ENCODE peak calls at places on chromosome 15, in ten cellular contexts. One of them, this sample, is unnamed.

GRCh38 chr15:98657721-98658120 is 9.4 kb downstream of the IGF1R start:
- DNase-seq in left colon: no peak
- DNase-seq in C1 segment of cervical spinal cord: no peak
- DNase-seq in HCT116: no peak
- DNase-seq in HCEC 1CT: peak
- DNase-seq in stimulated activated CD4-positive, alpha-beta T cell treated with anti-CD3 and anti-CD28 coated beads, Interleukin-4, amount 100 ng/mL, for 1 hour: no peak
- DNase-seq in Right ventricle myocardium superior: no peak
- DNase-seq in fibroblast of lung: no peak
- DNase-seq in cardiac muscle cell: no peak
- DNase-seq in activated T-cell treated with anti-CD3 and anti-CD28 coated beads for 4 hours: no peak
- DNase-seq in this sample: peak

GRCh38 chr15:74108111-74108510 is 22.3 kb upstream of the ISLR2 start:
- DNase-seq in left colon: no peak
- DNase-seq in C1 segment of cervical spinal cord: no peak
- DNase-seq in HCT116: no peak
- DNase-seq in HCEC 1CT: no peak
- DNase-seq in stimulated activated CD4-positive, alpha-beta T cell treated with anti-CD3 and anti-CD28 coated beads, Interleukin-4, amount 100 ng/mL, for 1 hour: no peak
- DNase-seq in Right ventricle myocardium superior: no peak
- DNase-seq in fibroblast of lung: no peak
- DNase-seq in cardiac muscle cell: no peak
- DNase-seq in activated T-cell treated with anti-CD3 and anti-CD28 coated beads for 4 hours: no peak
- DNase-seq in this sample: no peak

GRCh38 chr15:81265256-81265943 is 58.5 kb downstream of the STARD5 start:
- DNase-seq in left colon: no peak
- DNase-seq in C1 segment of cervical spinal cord: no peak
- DNase-seq in HCT116: no peak
- DNase-seq in HCEC 1CT: no peak
- DNase-seq in stimulated activated CD4-positive, alpha-beta T cell treated with anti-CD3 and anti-CD28 coated beads, Interleukin-4, amount 100 ng/mL, for 1 hour: no peak
- DNase-seq in Right ventricle myocardium superior: no peak
- DNase-seq in fibroblast of lung: no peak
- DNase-seq in cardiac muscle cell: no peak
- DNase-seq in activated T-cell treated with anti-CD3 and anti-CD28 coated beads for 4 hours: no peak
- DNase-seq in this sample: no peak

GRCh38 chr15:88378259-88378658 is 88.9 kb downstream of the MRPL46 start:
- DNase-seq in left colon: no peak
- DNase-seq in C1 segment of cervical spinal cord: no peak
- DNase-seq in HCT116: no peak
- DNase-seq in HCEC 1CT: no peak
- DNase-seq in stimulated activated CD4-positive, alpha-beta T cell treated with anti-CD3 and anti-CD28 coated beads, Interleukin-4, amount 100 ng/mL, for 1 hour: no peak
- DNase-seq in Right ventricle myocardium superior: no peak
- DNase-seq in fibroblast of lung: no peak
- DNase-seq in cardiac muscle cell: no peak
- DNase-seq in activated T-cell treated with anti-CD3 and anti-CD28 coated beads for 4 hours: no peak
- DNase-seq in this sample: no peak

GRCh38 chr15:90315276-90315982 is 36.7 kb upstream of the ZNF774 start:
- DNase-seq in left colon: peak
- DNase-seq in C1 segment of cervical spinal cord: no peak
- DNase-seq in HCT116: no peak
- DNase-seq in HCEC 1CT: peak
- DNase-seq in stimulated activated CD4-positive, alpha-beta T cell treated with anti-CD3 and anti-CD28 coated beads, Interleukin-4, amount 100 ng/mL, for 1 hour: no peak
- DNase-seq in Right ventricle myocardium superior: peak
- DNase-seq in fibroblast of lung: peak
- DNase-seq in cardiac muscle cell: no peak
- DNase-seq in activated T-cell treated with anti-CD3 and anti-CD28 coated beads for 4 hours: no peak
- DNase-seq in this sample: no peak

GRCh38 chr15:83656192-83656591 is 2.3 kb downstream of the ADAMTSL3 start:
- DNase-seq in left colon: no peak
- DNase-seq in C1 segment of cervical spinal cord: no peak
- DNase-seq in HCT116: no peak
- DNase-seq in HCEC 1CT: no peak
- DNase-seq in stimulated activated CD4-positive, alpha-beta T cell treated with anti-CD3 and anti-CD28 coated beads, Interleukin-4, amount 100 ng/mL, for 1 hour: no peak
- DNase-seq in Right ventricle myocardium superior: no peak
- DNase-seq in fibroblast of lung: no peak
- DNase-seq in cardiac muscle cell: no peak
- DNase-seq in activated T-cell treated with anti-CD3 and anti-CD28 coated beads for 4 hours: no peak
- DNase-seq in this sample: no peak

GRCh38 chr15:52922871-52923270 is 132.7 kb upstream of the ONECUT1 start:
- DNase-seq in left colon: no peak
- DNase-seq in C1 segment of cervical spinal cord: no peak
- DNase-seq in HCT116: no peak
- DNase-seq in HCEC 1CT: no peak
- DNase-seq in stimulated activated CD4-positive, alpha-beta T cell treated with anti-CD3 and anti-CD28 coated beads, Interleukin-4, amount 100 ng/mL, for 1 hour: no peak
- DNase-seq in Right ventricle myocardium superior: no peak
- DNase-seq in fibroblast of lung: no peak
- DNase-seq in cardiac muscle cell: no peak
- DNase-seq in activated T-cell treated with anti-CD3 and anti-CD28 coated beads for 4 hours: no peak
- DNase-seq in this sample: no peak

GRCh38 chr15:25089577-25089976 is 134.8 kb downstream of the SNRPN start:
- DNase-seq in left colon: no peak
- DNase-seq in C1 segment of cervical spinal cord: no peak
- DNase-seq in HCT116: no peak
- DNase-seq in HCEC 1CT: no peak
- DNase-seq in stimulated activated CD4-positive, alpha-beta T cell treated with anti-CD3 and anti-CD28 coated beads, Interleukin-4, amount 100 ng/mL, for 1 hour: no peak
- DNase-seq in Right ventricle myocardium superior: no peak
- DNase-seq in fibroblast of lung: no peak
- DNase-seq in cardiac muscle cell: no peak
- DNase-seq in activated T-cell treated with anti-CD3 and anti-CD28 coated beads for 4 hours: no peak
- DNase-seq in this sample: no peak

GRCh38 chr15:64089553-64090280 is 3.9 kb downstream of the CIAO2A start:
- DNase-seq in left colon: no peak
- DNase-seq in C1 segment of cervical spinal cord: no peak
- DNase-seq in HCT116: no peak
- DNase-seq in HCEC 1CT: no peak
- DNase-seq in stimulated activated CD4-positive, alpha-beta T cell treated with anti-CD3 and anti-CD28 coated beads, Interleukin-4, amount 100 ng/mL, for 1 hour: no peak
- DNase-seq in Right ventricle myocardium superior: no peak
- DNase-seq in fibroblast of lung: no peak
- DNase-seq in cardiac muscle cell: no peak
- DNase-seq in activated T-cell treated with anti-CD3 and anti-CD28 coated beads for 4 hours: no peak
- DNase-seq in this sample: no peak

GRCh38 chr15:99487337-99487730 is 78.5 kb upstream of the MEF2A start:
- DNase-seq in left colon: no peak
- DNase-seq in C1 segment of cervical spinal cord: no peak
- DNase-seq in HCT116: no peak
- DNase-seq in HCEC 1CT: no peak
- DNase-seq in stimulated activated CD4-positive, alpha-beta T cell treated with anti-CD3 and anti-CD28 coated beads, Interleukin-4, amount 100 ng/mL, for 1 hour: no peak
- DNase-seq in Right ventricle myocardium superior: no peak
- DNase-seq in fibroblast of lung: no peak
- DNase-seq in cardiac muscle cell: no peak
- DNase-seq in activated T-cell treated with anti-CD3 and anti-CD28 coated beads for 4 hours: no peak
- DNase-seq in this sample: no peak

GRCh38 chr15:93603550-93603949 is 514.5 kb upstream of the RGMA start:
- DNase-seq in left colon: no peak
- DNase-seq in C1 segment of cervical spinal cord: no peak
- DNase-seq in HCT116: no peak
- DNase-seq in HCEC 1CT: no peak
- DNase-seq in stimulated activated CD4-positive, alpha-beta T cell treated with anti-CD3 and anti-CD28 coated beads, Interleukin-4, amount 100 ng/mL, for 1 hour: no peak
- DNase-seq in Right ventricle myocardium superior: no peak
- DNase-seq in fibroblast of lung: no peak
- DNase-seq in cardiac muscle cell: no peak
- DNase-seq in activated T-cell treated with anti-CD3 and anti-CD28 coated beads for 4 hours: no peak
- DNase-seq in this sample: no peak

GRCh38 chr15:75966073-75966472 is 46.2 kb downstream of the NRG4 start:
- DNase-seq in left colon: no peak
- DNase-seq in C1 segment of cervical spinal cord: no peak
- DNase-seq in HCT116: no peak
- DNase-seq in HCEC 1CT: peak
- DNase-seq in stimulated activated CD4-positive, alpha-beta T cell treated with anti-CD3 and anti-CD28 coated beads, Interleukin-4, amount 100 ng/mL, for 1 hour: no peak
- DNase-seq in Right ventricle myocardium superior: no peak
- DNase-seq in fibroblast of lung: peak
- DNase-seq in cardiac muscle cell: no peak
- DNase-seq in activated T-cell treated with anti-CD3 and anti-CD28 coated beads for 4 hours: no peak
- DNase-seq in this sample: no peak

GRCh38 chr15:25441111-25441510 is 2.3 kb upstream of the UBE3A start:
- DNase-seq in left colon: no peak
- DNase-seq in C1 segment of cervical spinal cord: no peak
- DNase-seq in HCT116: no peak
- DNase-seq in HCEC 1CT: no peak
- DNase-seq in stimulated activated CD4-positive, alpha-beta T cell treated with anti-CD3 and anti-CD28 coated beads, Interleukin-4, amount 100 ng/mL, for 1 hour: no peak
- DNase-seq in Right ventricle myocardium superior: no peak
- DNase-seq in fibroblast of lung: no peak
- DNase-seq in cardiac muscle cell: no peak
- DNase-seq in activated T-cell treated with anti-CD3 and anti-CD28 coated beads for 4 hours: no peak
- DNase-seq in this sample: no peak

GRCh38 chr15:76139368-76140068 is 79.7 kb downstream of the TMEM266 start:
- DNase-seq in left colon: no peak
- DNase-seq in C1 segment of cervical spinal cord: peak
- DNase-seq in HCT116: peak
- DNase-seq in HCEC 1CT: peak
- DNase-seq in stimulated activated CD4-positive, alpha-beta T cell treated with anti-CD3 and anti-CD28 coated beads, Interleukin-4, amount 100 ng/mL, for 1 hour: peak
- DNase-seq in Right ventricle myocardium superior: peak
- DNase-seq in fibroblast of lung: peak
- DNase-seq in cardiac muscle cell: peak
- DNase-seq in activated T-cell treated with anti-CD3 and anti-CD28 coated beads for 4 hours: peak
- DNase-seq in this sample: peak

GRCh38 chr15:66673410-66674322 is 28.4 kb upstream of the SMAD6 start:
- DNase-seq in left colon: peak
- DNase-seq in C1 segment of cervical spinal cord: no peak
- DNase-seq in HCT116: peak
- DNase-seq in HCEC 1CT: no peak
- DNase-seq in stimulated activated CD4-positive, alpha-beta T cell treated with anti-CD3 and anti-CD28 coated beads, Interleukin-4, amount 100 ng/mL, for 1 hour: peak
- DNase-seq in Right ventricle myocardium superior: peak
- DNase-seq in fibroblast of lung: no peak
- DNase-seq in cardiac muscle cell: peak
- DNase-seq in activated T-cell treated with anti-CD3 and anti-CD28 coated beads for 4 hours: no peak
- DNase-seq in this sample: no peak

GRCh38 chr15:66233487-66234415 is 19.8 kb downstream of the MEGF11 start:
- DNase-seq in left colon: no peak
- DNase-seq in C1 segment of cervical spinal cord: no peak
- DNase-seq in HCT116: peak
- DNase-seq in HCEC 1CT: peak
- DNase-seq in stimulated activated CD4-positive, alpha-beta T cell treated with anti-CD3 and anti-CD28 coated beads, Interleukin-4, amount 100 ng/mL, for 1 hour: no peak
- DNase-seq in Right ventricle myocardium superior: no peak
- DNase-seq in fibroblast of lung: peak
- DNase-seq in cardiac muscle cell: no peak
- DNase-seq in activated T-cell treated with anti-CD3 and anti-CD28 coated beads for 4 hours: no peak
- DNase-seq in this sample: no peak

GRCh38 chr15:39792025-39792893 is 9.6 kb upstream of the FSIP1 start:
- DNase-seq in left colon: no peak
- DNase-seq in C1 segment of cervical spinal cord: no peak
- DNase-seq in HCT116: no peak
- DNase-seq in HCEC 1CT: no peak
- DNase-seq in stimulated activated CD4-positive, alpha-beta T cell treated with anti-CD3 and anti-CD28 coated beads, Interleukin-4, amount 100 ng/mL, for 1 hour: no peak
- DNase-seq in Right ventricle myocardium superior: no peak
- DNase-seq in fibroblast of lung: peak
- DNase-seq in cardiac muscle cell: no peak
- DNase-seq in activated T-cell treated with anti-CD3 and anti-CD28 coated beads for 4 hours: no peak
- DNase-seq in this sample: no peak

GRCh38 chr15:77497108-77497737 is 76.5 kb downstream of the HMG20A start:
- DNase-seq in left colon: peak
- DNase-seq in C1 segment of cervical spinal cord: peak
- DNase-seq in HCT116: no peak
- DNase-seq in HCEC 1CT: no peak
- DNase-seq in stimulated activated CD4-positive, alpha-beta T cell treated with anti-CD3 and anti-CD28 coated beads, Interleukin-4, amount 100 ng/mL, for 1 hour: no peak
- DNase-seq in Right ventricle myocardium superior: peak
- DNase-seq in fibroblast of lung: peak
- DNase-seq in cardiac muscle cell: peak
- DNase-seq in activated T-cell treated with anti-CD3 and anti-CD28 coated beads for 4 hours: no peak
- DNase-seq in this sample: no peak

GRCh38 chr15:95326689-95327525 is 1003.6 kb upstream of the NR2F2 start:
- DNase-seq in left colon: no peak
- DNase-seq in C1 segment of cervical spinal cord: no peak
- DNase-seq in HCT116: no peak
- DNase-seq in HCEC 1CT: no peak
- DNase-seq in stimulated activated CD4-positive, alpha-beta T cell treated with anti-CD3 and anti-CD28 coated beads, Interleukin-4, amount 100 ng/mL, for 1 hour: no peak
- DNase-seq in Right ventricle myocardium superior: peak
- DNase-seq in fibroblast of lung: no peak
- DNase-seq in cardiac muscle cell: peak
- DNase-seq in activated T-cell treated with anti-CD3 and anti-CD28 coated beads for 4 hours: no peak
- DNase-seq in this sample: no peak

GRCh38 chr15:32704343-32705076 is 13.3 kb upstream of the GREM1 start:
- DNase-seq in left colon: no peak
- DNase-seq in C1 segment of cervical spinal cord: no peak
- DNase-seq in HCT116: no peak
- DNase-seq in HCEC 1CT: peak
- DNase-seq in stimulated activated CD4-positive, alpha-beta T cell treated with anti-CD3 and anti-CD28 coated beads, Interleukin-4, amount 100 ng/mL, for 1 hour: no peak
- DNase-seq in Right ventricle myocardium superior: no peak
- DNase-seq in fibroblast of lung: peak
- DNase-seq in cardiac muscle cell: no peak
- DNase-seq in activated T-cell treated with anti-CD3 and anti-CD28 coated beads for 4 hours: no peak
- DNase-seq in this sample: no peak

GRCh38 chr15:74127255-74127953 is 3.0 kb upstream of the ISLR2 start:
- DNase-seq in left colon: peak
- DNase-seq in C1 segment of cervical spinal cord: peak
- DNase-seq in HCT116: peak
- DNase-seq in HCEC 1CT: peak
- DNase-seq in stimulated activated CD4-positive, alpha-beta T cell treated with anti-CD3 and anti-CD28 coated beads, Interleukin-4, amount 100 ng/mL, for 1 hour: peak
- DNase-seq in Right ventricle myocardium superior: peak
- DNase-seq in fibroblast of lung: peak
- DNase-seq in cardiac muscle cell: peak
- DNase-seq in activated T-cell treated with anti-CD3 and anti-CD28 coated beads for 4 hours: peak
- DNase-seq in this sample: peak

GRCh38 chr15:74369756-74370155 is 2.3 kb upstream of the CYP11A1 start:
- DNase-seq in left colon: no peak
- DNase-seq in C1 segment of cervical spinal cord: no peak
- DNase-seq in HCT116: no peak
- DNase-seq in HCEC 1CT: no peak
- DNase-seq in stimulated activated CD4-positive, alpha-beta T cell treated with anti-CD3 and anti-CD28 coated beads, Interleukin-4, amount 100 ng/mL, for 1 hour: no peak
- DNase-seq in Right ventricle myocardium superior: no peak
- DNase-seq in fibroblast of lung: no peak
- DNase-seq in cardiac muscle cell: no peak
- DNase-seq in activated T-cell treated with anti-CD3 and anti-CD28 coated beads for 4 hours: no peak
- DNase-seq in this sample: no peak

GRCh38 chr15:100902436-100903190 is 16.5 kb upstream of the LRRK1 start:
- DNase-seq in left colon: peak
- DNase-seq in C1 segment of cervical spinal cord: no peak
- DNase-seq in HCT116: no peak
- DNase-seq in HCEC 1CT: peak
- DNase-seq in stimulated activated CD4-positive, alpha-beta T cell treated with anti-CD3 and anti-CD28 coated beads, Interleukin-4, amount 100 ng/mL, for 1 hour: no peak
- DNase-seq in Right ventricle myocardium superior: peak
- DNase-seq in fibroblast of lung: peak
- DNase-seq in cardiac muscle cell: no peak
- DNase-seq in activated T-cell treated with anti-CD3 and anti-CD28 coated beads for 4 hours: no peak
- DNase-seq in this sample: no peak

GRCh38 chr15:98077186-98077585 is 116.7 kb downstream of the ARRDC4 start:
- DNase-seq in left colon: no peak
- DNase-seq in C1 segment of cervical spinal cord: no peak
- DNase-seq in HCT116: no peak
- DNase-seq in HCEC 1CT: no peak
- DNase-seq in stimulated activated CD4-positive, alpha-beta T cell treated with anti-CD3 and anti-CD28 coated beads, Interleukin-4, amount 100 ng/mL, for 1 hour: no peak
- DNase-seq in Right ventricle myocardium superior: peak
- DNase-seq in fibroblast of lung: no peak
- DNase-seq in cardiac muscle cell: no peak
- DNase-seq in activated T-cell treated with anti-CD3 and anti-CD28 coated beads for 4 hours: no peak
- DNase-seq in this sample: no peak

GRCh38 chr15:87764461-87765236 is 491.9 kb downstream of the NTRK3 start:
- DNase-seq in left colon: no peak
- DNase-seq in C1 segment of cervical spinal cord: no peak
- DNase-seq in HCT116: no peak
- DNase-seq in HCEC 1CT: no peak
- DNase-seq in stimulated activated CD4-positive, alpha-beta T cell treated with anti-CD3 and anti-CD28 coated beads, Interleukin-4, amount 100 ng/mL, for 1 hour: no peak
- DNase-seq in Right ventricle myocardium superior: no peak
- DNase-seq in fibroblast of lung: no peak
- DNase-seq in cardiac muscle cell: no peak
- DNase-seq in activated T-cell treated with anti-CD3 and anti-CD28 coated beads for 4 hours: no peak
- DNase-seq in this sample: no peak

GRCh38 chr15:52486003-52486996 is 42.4 kb downstream of the MYO5A start:
- DNase-seq in left colon: no peak
- DNase-seq in C1 segment of cervical spinal cord: no peak
- DNase-seq in HCT116: no peak
- DNase-seq in HCEC 1CT: no peak
- DNase-seq in stimulated activated CD4-positive, alpha-beta T cell treated with anti-CD3 and anti-CD28 coated beads, Interleukin-4, amount 100 ng/mL, for 1 hour: no peak
- DNase-seq in Right ventricle myocardium superior: no peak
- DNase-seq in fibroblast of lung: no peak
- DNase-seq in cardiac muscle cell: peak
- DNase-seq in activated T-cell treated with anti-CD3 and anti-CD28 coated beads for 4 hours: no peak
- DNase-seq in this sample: no peak

GRCh38 chr15:81410318-81410753 is 36.3 kb upstream of the TMC3 start:
- DNase-seq in left colon: peak
- DNase-seq in C1 segment of cervical spinal cord: no peak
- DNase-seq in HCT116: peak
- DNase-seq in HCEC 1CT: peak
- DNase-seq in stimulated activated CD4-positive, alpha-beta T cell treated with anti-CD3 and anti-CD28 coated beads, Interleukin-4, amount 100 ng/mL, for 1 hour: no peak
- DNase-seq in Right ventricle myocardium superior: peak
- DNase-seq in fibroblast of lung: peak
- DNase-seq in cardiac muscle cell: peak
- DNase-seq in activated T-cell treated with anti-CD3 and anti-CD28 coated beads for 4 hours: no peak
- DNase-seq in this sample: peak

GRCh38 chr15:58923696-58924300 is 9.7 kb downstream of the SLTM start:
- DNase-seq in left colon: no peak
- DNase-seq in C1 segment of cervical spinal cord: no peak
- DNase-seq in HCT116: no peak
- DNase-seq in HCEC 1CT: no peak
- DNase-seq in stimulated activated CD4-positive, alpha-beta T cell treated with anti-CD3 and anti-CD28 coated beads, Interleukin-4, amount 100 ng/mL, for 1 hour: no peak
- DNase-seq in Right ventricle myocardium superior: no peak
- DNase-seq in fibroblast of lung: no peak
- DNase-seq in cardiac muscle cell: no peak
- DNase-seq in activated T-cell treated with anti-CD3 and anti-CD28 coated beads for 4 hours: no peak
- DNase-seq in this sample: no peak